ENCODE peak calls at places on chromosomes 13 and 19, in six cellular contexts. One of them, this sample, is unnamed.

GRCh38 chr19:43634516-43634876 is 5.2 kb downstream of the CADM4 start:
- DNase-seq in CD8-positive, alpha-beta memory T cell: no peak
- DNase-seq in breast epithelium: no peak
- DNase-seq in astrocyte of the cerebellum: no peak
- DNase-seq in GM12865: no peak
- DNase-seq in left lung: no peak
- DNase-seq in this sample: peak

GRCh38 chr13:75372517-75372916 is 109.5 kb downstream of the TBC1D4 start:
- DNase-seq in astrocyte of the cerebellum: no peak
- DNase-seq in breast epithelium: no peak
- DNase-seq in left lung: no peak
- DNase-seq in CD8-positive, alpha-beta memory T cell: no peak
- DNase-seq in GM12865: peak
- DNase-seq in this sample: peak

GRCh38 chr19:5340637-5341447 is at the start of gene PTPRS:
- DNase-seq in left lung: peak
- DNase-seq in astrocyte of the cerebellum: peak
- DNase-seq in CD8-positive, alpha-beta memory T cell: peak
- DNase-seq in GM12865: peak
- DNase-seq in breast epithelium: peak
- DNase-seq in this sample: peak

GRCh38 chr19:38556521-38557174 is 61.1 kb downstream of the MAP4K1 start:
- DNase-seq in breast epithelium: no peak
- DNase-seq in astrocyte of the cerebellum: no peak
- DNase-seq in GM12865: peak
- DNase-seq in CD8-positive, alpha-beta memory T cell: no peak
- DNase-seq in left lung: no peak
- DNase-seq in this sample: no peak

GRCh38 chr19:29672933-29673336 is 7.7 kb downstream of the PLEKHF1 start:
- DNase-seq in astrocyte of the cerebellum: no peak
- DNase-seq in breast epithelium: peak
- DNase-seq in GM12865: peak
- DNase-seq in left lung: peak
- DNase-seq in CD8-positive, alpha-beta memory T cell: peak
- DNase-seq in this sample: no peak

GRCh38 chr19:3950871-3951861 is 18.3 kb downstream of the NMRK2 start:
- DNase-seq in GM12865: no peak
- DNase-seq in astrocyte of the cerebellum: no peak
- DNase-seq in CD8-positive, alpha-beta memory T cell: no peak
- DNase-seq in left lung: no peak
- DNase-seq in breast epithelium: no peak
- DNase-seq in this sample: peak

GRCh38 chr13:111401151-111401550 is 80.7 kb downstream of the TEX29 start:
- DNase-seq in left lung: no peak
- DNase-seq in GM12865: no peak
- DNase-seq in CD8-positive, alpha-beta memory T cell: no peak
- DNase-seq in breast epithelium: no peak
- DNase-seq in astrocyte of the cerebellum: no peak
- DNase-seq in this sample: no peak

GRCh38 chr13:41004875-41005693 is 14.0 kb downstream of the ELF1 start:
- DNase-seq in CD8-positive, alpha-beta memory T cell: no peak
- DNase-seq in GM12865: peak
- DNase-seq in breast epithelium: no peak
- DNase-seq in left lung: no peak
- DNase-seq in astrocyte of the cerebellum: no peak
- DNase-seq in this sample: no peak

GRCh38 chr19:30064021-30064699 is 122.1 kb downstream of the URI1 start:
- DNase-seq in CD8-positive, alpha-beta memory T cell: no peak
- DNase-seq in left lung: no peak
- DNase-seq in astrocyte of the cerebellum: no peak
- DNase-seq in breast epithelium: no peak
- DNase-seq in GM12865: no peak
- DNase-seq in this sample: peak

GRCh38 chr13:34217343-34218094 is 399.6 kb downstream of the RFC3 start:
- DNase-seq in astrocyte of the cerebellum: no peak
- DNase-seq in GM12865: no peak
- DNase-seq in left lung: no peak
- DNase-seq in CD8-positive, alpha-beta memory T cell: no peak
- DNase-seq in breast epithelium: no peak
- DNase-seq in this sample: no peak

GRCh38 chr19:13978306-13978705 is 26.0 kb downstream of the DCAF15 start:
- DNase-seq in left lung: peak
- DNase-seq in astrocyte of the cerebellum: no peak
- DNase-seq in CD8-positive, alpha-beta memory T cell: no peak
- DNase-seq in GM12865: no peak
- DNase-seq in breast epithelium: peak
- DNase-seq in this sample: peak

GRCh38 chr19:7916137-7916907 is 1.7 kb downstream of the TGFBR3L start:
- DNase-seq in breast epithelium: no peak
- DNase-seq in astrocyte of the cerebellum: no peak
- DNase-seq in left lung: no peak
- DNase-seq in GM12865: peak
- DNase-seq in CD8-positive, alpha-beta memory T cell: peak
- DNase-seq in this sample: peak

GRCh38 chr13:28220166-28220565 is 81.8 kb downstream of the PAN3 start:
- DNase-seq in astrocyte of the cerebellum: no peak
- DNase-seq in GM12865: no peak
- DNase-seq in CD8-positive, alpha-beta memory T cell: no peak
- DNase-seq in breast epithelium: no peak
- DNase-seq in left lung: no peak
- DNase-seq in this sample: no peak

GRCh38 chr13:51801631-51802099 is 2.3 kb downstream of the DHRS12 start:
- DNase-seq in left lung: peak
- DNase-seq in CD8-positive, alpha-beta memory T cell: no peak
- DNase-seq in breast epithelium: peak
- DNase-seq in GM12865: no peak
- DNase-seq in astrocyte of the cerebellum: no peak
- DNase-seq in this sample: no peak

GRCh38 chr19:30073152-30074000 is 131.3 kb downstream of the URI1 start:
- DNase-seq in breast epithelium: peak
- DNase-seq in astrocyte of the cerebellum: no peak
- DNase-seq in left lung: peak
- DNase-seq in CD8-positive, alpha-beta memory T cell: no peak
- DNase-seq in GM12865: no peak
- DNase-seq in this sample: peak

GRCh38 chr13:30077338-30077737 is 226.9 kb upstream of the UBL3 start:
- DNase-seq in CD8-positive, alpha-beta memory T cell: no peak
- DNase-seq in GM12865: no peak
- DNase-seq in breast epithelium: no peak
- DNase-seq in left lung: no peak
- DNase-seq in astrocyte of the cerebellum: no peak
- DNase-seq in this sample: no peak

GRCh38 chr19:32317045-32317444 is 28.4 kb upstream of the ZNF507 start:
- DNase-seq in GM12865: no peak
- DNase-seq in CD8-positive, alpha-beta memory T cell: no peak
- DNase-seq in astrocyte of the cerebellum: no peak
- DNase-seq in breast epithelium: no peak
- DNase-seq in left lung: no peak
- DNase-seq in this sample: no peak

GRCh38 chr13:39675904-39676303 is 20.4 kb downstream of the COG6 start:
- DNase-seq in GM12865: no peak
- DNase-seq in astrocyte of the cerebellum: no peak
- DNase-seq in breast epithelium: no peak
- DNase-seq in CD8-positive, alpha-beta memory T cell: no peak
- DNase-seq in left lung: no peak
- DNase-seq in this sample: no peak

GRCh38 chr13:59230484-59231264 is 933.1 kb downstream of the DIAPH3 start:
- DNase-seq in CD8-positive, alpha-beta memory T cell: no peak
- DNase-seq in left lung: no peak
- DNase-seq in astrocyte of the cerebellum: no peak
- DNase-seq in GM12865: no peak
- DNase-seq in breast epithelium: no peak
- DNase-seq in this sample: no peak

GRCh38 chr13:42926555-42926954 is 65.5 kb downstream of the EPSTI1 start:
- DNase-seq in CD8-positive, alpha-beta memory T cell: no peak
- DNase-seq in breast epithelium: no peak
- DNase-seq in GM12865: no peak
- DNase-seq in left lung: no peak
- DNase-seq in astrocyte of the cerebellum: no peak
- DNase-seq in this sample: no peak

GRCh38 chr13:102951808-102952207 is 106.0 kb downstream of the ERCC5 start:
- DNase-seq in left lung: no peak
- DNase-seq in CD8-positive, alpha-beta memory T cell: no peak
- DNase-seq in astrocyte of the cerebellum: no peak
- DNase-seq in GM12865: no peak
- DNase-seq in breast epithelium: no peak
- DNase-seq in this sample: no peak

GRCh38 chr13:65844266-65844841 is 1385.8 kb downstream of the PCDH9 start:
- DNase-seq in left lung: no peak
- DNase-seq in astrocyte of the cerebellum: no peak
- DNase-seq in CD8-positive, alpha-beta memory T cell: no peak
- DNase-seq in breast epithelium: no peak
- DNase-seq in GM12865: no peak
- DNase-seq in this sample: no peak

GRCh38 chr19:29673451-29674371 is 8.4 kb downstream of the PLEKHF1 start:
- DNase-seq in breast epithelium: peak
- DNase-seq in astrocyte of the cerebellum: no peak
- DNase-seq in left lung: no peak
- DNase-seq in CD8-positive, alpha-beta memory T cell: no peak
- DNase-seq in GM12865: no peak
- DNase-seq in this sample: no peak

DNA sequence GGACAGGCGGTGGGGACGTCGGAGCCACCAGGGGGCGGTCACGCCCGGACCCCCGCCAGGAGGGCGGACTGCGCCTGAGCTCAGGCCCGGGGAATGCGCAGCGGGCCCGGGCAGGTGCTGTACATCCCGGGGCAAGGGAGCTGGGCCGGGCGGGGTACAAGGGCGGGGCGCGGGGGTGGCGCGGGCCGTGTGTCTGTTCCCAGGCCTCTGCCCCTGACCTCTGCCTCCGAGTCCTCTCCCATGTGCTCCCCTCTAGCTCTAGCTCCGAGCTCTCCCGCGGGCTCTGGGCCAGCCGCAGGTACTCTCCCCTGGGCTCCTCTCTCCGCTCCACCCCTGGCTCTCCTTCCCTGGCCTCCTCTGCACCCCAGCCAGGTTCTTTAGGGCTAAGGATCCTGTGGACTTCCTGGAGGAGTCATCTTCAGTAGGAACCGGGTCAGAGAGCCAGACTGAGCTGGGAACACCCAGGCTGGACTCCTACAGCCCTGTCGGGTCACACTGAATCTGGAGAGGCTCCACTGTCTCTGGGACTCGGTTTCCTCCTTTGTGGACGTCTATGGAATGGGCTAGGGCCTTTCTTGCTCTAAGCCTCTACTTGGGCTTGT is 2.3 kb downstream of the PPP1R13L start:
- DNase-seq in breast epithelium: peak
- DNase-seq in GM12865: peak
- DNase-seq in astrocyte of the cerebellum: no peak
- DNase-seq in left lung: no peak
- DNase-seq in CD8-positive, alpha-beta memory T cell: no peak
- DNase-seq in this sample: peak
- H3K4me3 ChIP-seq in breast epithelium: peak
- H3K4me3 ChIP-seq in GM12865: no peak
- H3K4me3 ChIP-seq in astrocyte of the cerebellum: no peak
- H3K4me3 ChIP-seq in left lung: peak
- H3K4me3 ChIP-seq in CD8-positive, alpha-beta memory T cell: no peak
- H3K4me3 ChIP-seq in this sample: peak

DNA sequence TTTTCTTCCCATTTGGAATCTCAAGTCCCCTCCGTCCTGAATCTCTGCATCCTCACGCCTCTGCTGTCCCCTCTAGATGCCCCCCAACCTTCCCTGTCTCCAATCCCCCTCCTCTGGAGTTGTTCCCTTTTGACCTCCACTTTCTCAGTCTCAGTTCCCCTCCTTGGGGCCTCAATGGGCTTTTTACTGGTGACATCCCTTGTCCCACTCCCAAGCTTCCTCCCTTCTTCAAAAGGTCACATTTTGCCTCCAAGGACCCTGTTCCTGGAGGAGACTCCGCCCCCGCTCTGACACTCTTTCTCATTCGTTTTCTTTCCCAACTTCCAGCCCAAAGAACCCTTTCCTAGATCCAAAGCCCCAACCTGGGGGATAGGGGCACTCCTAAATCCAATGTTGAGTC is 1.0 kb downstream of the AP2S1 start:
- DNase-seq in CD8-positive, alpha-beta memory T cell: no peak
- DNase-seq in left lung: peak
- DNase-seq in breast epithelium: peak
- DNase-seq in astrocyte of the cerebellum: no peak
- DNase-seq in GM12865: no peak
- DNase-seq in this sample: peak
- H3K4me3 ChIP-seq in CD8-positive, alpha-beta memory T cell: peak
- H3K4me3 ChIP-seq in left lung: peak
- H3K4me3 ChIP-seq in breast epithelium: peak
- H3K4me3 ChIP-seq in astrocyte of the cerebellum: peak
- H3K4me3 ChIP-seq in GM12865: peak
- H3K4me3 ChIP-seq in this sample: peak

GRCh38 chr13:109780880-109781383 is 5.5 kb downstream of the IRS2 start:
- DNase-seq in astrocyte of the cerebellum: no peak
- DNase-seq in breast epithelium: no peak
- DNase-seq in GM12865: no peak
- DNase-seq in CD8-positive, alpha-beta memory T cell: no peak
- DNase-seq in left lung: no peak
- DNase-seq in this sample: no peak

GRCh38 chr13:109779074-109779473 is 7.3 kb downstream of the IRS2 start:
- DNase-seq in CD8-positive, alpha-beta memory T cell: no peak
- DNase-seq in left lung: no peak
- DNase-seq in breast epithelium: no peak
- DNase-seq in GM12865: no peak
- DNase-seq in astrocyte of the cerebellum: no peak
- DNase-seq in this sample: no peak

GRCh38 chr13:109781384-109782065 is 4.9 kb downstream of the IRS2 start:
- DNase-seq in CD8-positive, alpha-beta memory T cell: no peak
- DNase-seq in left lung: no peak
- DNase-seq in breast epithelium: no peak
- DNase-seq in astrocyte of the cerebellum: no peak
- DNase-seq in GM12865: no peak
- DNase-seq in this sample: no peak

GRCh38 chr13:109778102-109778542 is 8.3 kb downstream of the IRS2 start:
- DNase-seq in CD8-positive, alpha-beta memory T cell: no peak
- DNase-seq in astrocyte of the cerebellum: no peak
- DNase-seq in breast epithelium: no peak
- DNase-seq in GM12865: no peak
- DNase-seq in left lung: no peak
- DNase-seq in this sample: no peak

GRCh38 chr13:109779876-109780516 is 6.4 kb downstream of the IRS2 start:
- DNase-seq in left lung: no peak
- DNase-seq in CD8-positive, alpha-beta memory T cell: no peak
- DNase-seq in GM12865: no peak
- DNase-seq in astrocyte of the cerebellum: no peak
- DNase-seq in breast epithelium: no peak
- DNase-seq in this sample: no peak
- H3K4me3 ChIP-seq in left lung: peak
- H3K4me3 ChIP-seq in CD8-positive, alpha-beta memory T cell: peak
- H3K4me3 ChIP-seq in GM12865: no peak
- H3K4me3 ChIP-seq in astrocyte of the cerebellum: peak
- H3K4me3 ChIP-seq in breast epithelium: peak
- H3K4me3 ChIP-seq in this sample: no peak

DNA sequence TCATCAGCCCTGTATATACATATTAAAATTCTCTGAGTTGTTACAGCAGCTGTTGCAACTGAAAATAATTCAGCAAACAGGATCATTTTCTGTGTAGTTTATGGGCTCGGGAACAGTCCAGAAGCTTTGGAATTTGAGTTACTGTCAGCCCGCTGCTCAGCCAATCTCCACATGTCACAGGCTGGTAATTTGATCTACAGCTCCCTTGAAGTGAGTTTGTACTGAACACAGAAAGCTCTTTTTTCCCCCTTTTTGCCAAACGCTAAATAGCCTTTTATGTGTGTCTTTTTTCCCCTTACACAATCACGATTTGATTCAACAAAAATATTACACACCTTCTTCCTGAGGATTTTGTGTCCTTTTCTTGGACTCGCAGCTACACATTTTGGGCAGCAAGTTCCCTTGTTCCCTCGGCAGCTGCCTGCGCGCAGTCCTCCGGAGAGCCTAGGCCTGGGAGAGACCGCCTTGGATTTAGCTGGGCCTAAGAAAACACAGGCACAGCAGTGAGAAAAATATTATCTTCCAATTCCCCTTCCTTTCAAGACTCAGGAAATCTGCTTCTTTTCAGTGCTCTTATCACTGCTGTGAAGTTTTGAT is 371.4 kb downstream of the KCNRG start:
- DNase-seq in astrocyte of the cerebellum: no peak
- DNase-seq in CD8-positive, alpha-beta memory T cell: no peak
- DNase-seq in GM12865: no peak
- DNase-seq in left lung: no peak
- DNase-seq in breast epithelium: no peak
- DNase-seq in this sample: no peak
- H3K4me3 ChIP-seq in astrocyte of the cerebellum: no peak
- H3K4me3 ChIP-seq in CD8-positive, alpha-beta memory T cell: no peak
- H3K4me3 ChIP-seq in GM12865: no peak
- H3K4me3 ChIP-seq in left lung: no peak
- H3K4me3 ChIP-seq in breast epithelium: no peak
- H3K4me3 ChIP-seq in this sample: no peak